ENCODE peak calls at places on chromosomes 12 and 14, in ten cellular contexts. One of them, this sample, is unnamed. For H3K27me3, the result is how much of the 10 kb centered on the place peaks cover.

GRCh38 chr12:51048601-51049369 is 658 bp downstream of the LETMD1 start:
- DNase-seq in mammary epithelial cell: peak
- DNase-seq in upper lobe of right lung: no peak
- DNase-seq in left ventricle myocardium inferior: no peak
- DNase-seq in body of pancreas: no peak
- DNase-seq in Peyer's patch: no peak
- DNase-seq in brain microvascular endothelial cell: no peak
- DNase-seq in IMR-90: no peak
- DNase-seq in endodermal cell: peak
- DNase-seq in CD4-positive, alpha-beta T cell: no peak
- DNase-seq in this sample: no peak

GRCh38 chr12:46218509-46219095 is 50.2 kb downstream of the SLC38A1 start:
- DNase-seq in upper lobe of right lung: no peak
- DNase-seq in body of pancreas: no peak
- DNase-seq in left ventricle myocardium inferior: no peak
- DNase-seq in mammary epithelial cell: peak
- DNase-seq in IMR-90: no peak
- DNase-seq in brain microvascular endothelial cell: no peak
- DNase-seq in endodermal cell: no peak
- DNase-seq in Peyer's patch: no peak
- DNase-seq in CD4-positive, alpha-beta T cell: no peak
- DNase-seq in this sample: no peak

GRCh38 chr12:7642876-7643309 is 22.8 kb downstream of the APOBEC1 start:
- DNase-seq in left ventricle myocardium inferior: no peak
- DNase-seq in Peyer's patch: peak
- DNase-seq in brain microvascular endothelial cell: no peak
- DNase-seq in IMR-90: no peak
- DNase-seq in upper lobe of right lung: no peak
- DNase-seq in body of pancreas: no peak
- DNase-seq in endodermal cell: no peak
- DNase-seq in mammary epithelial cell: no peak
- DNase-seq in CD4-positive, alpha-beta T cell: no peak
- DNase-seq in this sample: peak

GRCh38 chr14:105315941-105316562 is 1.5 kb downstream of the PACS2 start:
- DNase-seq in body of pancreas: no peak
- DNase-seq in CD4-positive, alpha-beta T cell: no peak
- DNase-seq in mammary epithelial cell: no peak
- DNase-seq in Peyer's patch: no peak
- DNase-seq in IMR-90: no peak
- DNase-seq in upper lobe of right lung: no peak
- DNase-seq in left ventricle myocardium inferior: no peak
- DNase-seq in brain microvascular endothelial cell: no peak
- DNase-seq in endodermal cell: peak
- DNase-seq in this sample: no peak

GRCh38 chr14:72000907-72001306 is 68.7 kb downstream of the RGS6 start:
- DNase-seq in body of pancreas: no peak
- DNase-seq in upper lobe of right lung: peak
- DNase-seq in CD4-positive, alpha-beta T cell: no peak
- DNase-seq in Peyer's patch: no peak
- DNase-seq in brain microvascular endothelial cell: no peak
- DNase-seq in endodermal cell: no peak
- DNase-seq in mammary epithelial cell: no peak
- DNase-seq in IMR-90: no peak
- DNase-seq in left ventricle myocardium inferior: peak
- DNase-seq in this sample: no peak

GRCh38 chr12:89179245-89179644 is 173.1 kb downstream of the DUSP6 start:
- DNase-seq in IMR-90: no peak
- DNase-seq in body of pancreas: no peak
- DNase-seq in CD4-positive, alpha-beta T cell: no peak
- DNase-seq in brain microvascular endothelial cell: no peak
- DNase-seq in left ventricle myocardium inferior: no peak
- DNase-seq in mammary epithelial cell: no peak
- DNase-seq in endodermal cell: no peak
- DNase-seq in upper lobe of right lung: no peak
- DNase-seq in Peyer's patch: no peak
- DNase-seq in this sample: no peak

GRCh38 chr12:66885115-66885875 is 206.4 kb upstream of the GRIP1 start:
- DNase-seq in endodermal cell: no peak
- DNase-seq in IMR-90: no peak
- DNase-seq in brain microvascular endothelial cell: no peak
- DNase-seq in Peyer's patch: no peak
- DNase-seq in CD4-positive, alpha-beta T cell: no peak
- DNase-seq in mammary epithelial cell: no peak
- DNase-seq in left ventricle myocardium inferior: no peak
- DNase-seq in upper lobe of right lung: no peak
- DNase-seq in body of pancreas: no peak
- DNase-seq in this sample: peak

GRCh38 chr14:97692084-97692483 is 894.9 kb downstream of the VRK1 start:
- DNase-seq in brain microvascular endothelial cell: no peak
- DNase-seq in mammary epithelial cell: no peak
- DNase-seq in Peyer's patch: no peak
- DNase-seq in body of pancreas: no peak
- DNase-seq in left ventricle myocardium inferior: no peak
- DNase-seq in IMR-90: no peak
- DNase-seq in endodermal cell: no peak
- DNase-seq in CD4-positive, alpha-beta T cell: no peak
- DNase-seq in upper lobe of right lung: no peak
- DNase-seq in this sample: no peak

GRCh38 chr14:92404938-92405337 is 82.0 kb downstream of the SLC24A4 start:
- DNase-seq in body of pancreas: no peak
- DNase-seq in endodermal cell: no peak
- DNase-seq in left ventricle myocardium inferior: no peak
- DNase-seq in mammary epithelial cell: no peak
- DNase-seq in upper lobe of right lung: no peak
- DNase-seq in CD4-positive, alpha-beta T cell: no peak
- DNase-seq in Peyer's patch: no peak
- DNase-seq in IMR-90: no peak
- DNase-seq in brain microvascular endothelial cell: no peak
- DNase-seq in this sample: no peak

GRCh38 chr14:92403981-92404380 is 81.0 kb downstream of the SLC24A4 start:
- DNase-seq in endodermal cell: no peak
- DNase-seq in IMR-90: no peak
- DNase-seq in upper lobe of right lung: no peak
- DNase-seq in mammary epithelial cell: no peak
- DNase-seq in CD4-positive, alpha-beta T cell: no peak
- DNase-seq in body of pancreas: no peak
- DNase-seq in brain microvascular endothelial cell: no peak
- DNase-seq in Peyer's patch: no peak
- DNase-seq in left ventricle myocardium inferior: no peak
- DNase-seq in this sample: peak

GRCh38 chr14:92400579-92401444 is 77.8 kb downstream of the SLC24A4 start:
- DNase-seq in brain microvascular endothelial cell: no peak
- DNase-seq in body of pancreas: no peak
- DNase-seq in upper lobe of right lung: no peak
- DNase-seq in CD4-positive, alpha-beta T cell: no peak
- DNase-seq in Peyer's patch: no peak
- DNase-seq in left ventricle myocardium inferior: no peak
- DNase-seq in endodermal cell: no peak
- DNase-seq in IMR-90: peak
- DNase-seq in mammary epithelial cell: no peak
- DNase-seq in this sample: no peak

GRCh38 chr14:92397839-92398564 is 75.0 kb downstream of the SLC24A4 start:
- DNase-seq in body of pancreas: no peak
- DNase-seq in upper lobe of right lung: no peak
- DNase-seq in Peyer's patch: no peak
- DNase-seq in left ventricle myocardium inferior: no peak
- DNase-seq in IMR-90: no peak
- DNase-seq in mammary epithelial cell: no peak
- DNase-seq in brain microvascular endothelial cell: no peak
- DNase-seq in endodermal cell: no peak
- DNase-seq in CD4-positive, alpha-beta T cell: no peak
- DNase-seq in this sample: no peak

GRCh38 chr14:92401561-92401960 is 78.6 kb downstream of the SLC24A4 start:
- DNase-seq in brain microvascular endothelial cell: no peak
- DNase-seq in Peyer's patch: no peak
- DNase-seq in body of pancreas: no peak
- DNase-seq in CD4-positive, alpha-beta T cell: no peak
- DNase-seq in left ventricle myocardium inferior: no peak
- DNase-seq in IMR-90: no peak
- DNase-seq in mammary epithelial cell: no peak
- DNase-seq in upper lobe of right lung: no peak
- DNase-seq in endodermal cell: no peak
- DNase-seq in this sample: no peak
- H3K27ac ChIP-seq in brain microvascular endothelial cell: no peak
- H3K27ac ChIP-seq in Peyer's patch: no peak
- H3K27ac ChIP-seq in body of pancreas: no peak
- H3K27ac ChIP-seq in CD4-positive, alpha-beta T cell: no peak
- H3K27ac ChIP-seq in left ventricle myocardium inferior: no peak
- H3K27ac ChIP-seq in IMR-90: no peak
- H3K27ac ChIP-seq in mammary epithelial cell: no peak
- H3K27ac ChIP-seq in upper lobe of right lung: peak
- H3K27ac ChIP-seq in endodermal cell: no peak
- H3K27ac ChIP-seq in this sample: no peak

GRCh38 chr12:113473400-113473799 is 1.7 kb upstream of the LHX5 start:
- DNase-seq in brain microvascular endothelial cell: no peak
- DNase-seq in CD4-positive, alpha-beta T cell: no peak
- DNase-seq in upper lobe of right lung: no peak
- DNase-seq in endodermal cell: no peak
- DNase-seq in Peyer's patch: no peak
- DNase-seq in mammary epithelial cell: no peak
- DNase-seq in left ventricle myocardium inferior: no peak
- DNase-seq in body of pancreas: no peak
- DNase-seq in IMR-90: no peak
- DNase-seq in this sample: no peak

GRCh38 chr12:113474635-113475436 is 3.2 kb upstream of the LHX5 start:
- DNase-seq in left ventricle myocardium inferior: no peak
- DNase-seq in body of pancreas: no peak
- DNase-seq in IMR-90: no peak
- DNase-seq in endodermal cell: peak
- DNase-seq in CD4-positive, alpha-beta T cell: no peak
- DNase-seq in upper lobe of right lung: no peak
- DNase-seq in mammary epithelial cell: no peak
- DNase-seq in Peyer's patch: no peak
- DNase-seq in brain microvascular endothelial cell: no peak
- DNase-seq in this sample: no peak

GRCh38 chr12:113475451-113476085 is 3.9 kb upstream of the LHX5 start:
- DNase-seq in brain microvascular endothelial cell: no peak
- DNase-seq in upper lobe of right lung: no peak
- DNase-seq in Peyer's patch: no peak
- DNase-seq in endodermal cell: peak
- DNase-seq in CD4-positive, alpha-beta T cell: no peak
- DNase-seq in left ventricle myocardium inferior: no peak
- DNase-seq in IMR-90: no peak
- DNase-seq in mammary epithelial cell: no peak
- DNase-seq in body of pancreas: no peak
- DNase-seq in this sample: no peak

GRCh38 chr12:113472191-113473190 is 820 bp upstream of the LHX5 start:
- DNase-seq in body of pancreas: no peak
- DNase-seq in left ventricle myocardium inferior: no peak
- DNase-seq in upper lobe of right lung: no peak
- DNase-seq in endodermal cell: peak
- DNase-seq in mammary epithelial cell: no peak
- DNase-seq in brain microvascular endothelial cell: no peak
- DNase-seq in IMR-90: no peak
- DNase-seq in Peyer's patch: no peak
- DNase-seq in CD4-positive, alpha-beta T cell: no peak
- DNase-seq in this sample: no peak

DNA sequence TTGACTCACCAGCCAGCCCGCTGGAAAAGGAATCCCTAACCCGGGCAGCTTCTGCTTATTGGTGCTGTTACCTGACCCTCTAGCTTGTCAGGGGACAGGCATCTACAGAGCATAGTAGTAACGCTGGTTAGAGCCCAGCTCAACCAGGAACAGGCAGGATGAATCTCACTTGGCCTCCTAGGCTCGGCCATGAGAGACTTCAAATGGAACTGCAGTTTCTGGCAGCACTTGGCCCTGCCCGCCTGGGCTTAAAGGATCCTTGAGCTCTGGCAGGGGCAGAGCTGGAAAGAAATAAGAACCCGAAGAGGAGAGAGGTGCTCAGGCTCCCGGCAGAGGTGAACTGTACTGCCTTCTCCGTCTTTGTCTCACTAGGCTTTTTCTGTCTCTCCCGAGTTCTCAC is 2.3 kb upstream of the LHX5 start:
- DNase-seq in CD4-positive, alpha-beta T cell: no peak
- DNase-seq in Peyer's patch: no peak
- DNase-seq in mammary epithelial cell: no peak
- DNase-seq in left ventricle myocardium inferior: no peak
- DNase-seq in endodermal cell: peak
- DNase-seq in upper lobe of right lung: no peak
- DNase-seq in body of pancreas: no peak
- DNase-seq in brain microvascular endothelial cell: no peak
- DNase-seq in IMR-90: no peak
- DNase-seq in this sample: no peak
- H3K27me3 ChIP-seq in CD4-positive, alpha-beta T cell: half or more
- H3K27me3 ChIP-seq in Peyer's patch: half or more
- H3K27me3 ChIP-seq in mammary epithelial cell: half or more
- H3K27me3 ChIP-seq in left ventricle myocardium inferior: half or more
- H3K27me3 ChIP-seq in endodermal cell: half or more
- H3K27me3 ChIP-seq in upper lobe of right lung: half or more
- H3K27me3 ChIP-seq in body of pancreas: under half
- H3K27me3 ChIP-seq in brain microvascular endothelial cell: half or more
- H3K27me3 ChIP-seq in IMR-90: half or more
- H3K27me3 ChIP-seq in this sample: under half

GRCh38 chr14:39726563-39726962 is 294.3 kb upstream of the FBXO33 start:
- DNase-seq in Peyer's patch: no peak
- DNase-seq in mammary epithelial cell: no peak
- DNase-seq in body of pancreas: no peak
- DNase-seq in upper lobe of right lung: no peak
- DNase-seq in CD4-positive, alpha-beta T cell: no peak
- DNase-seq in endodermal cell: no peak
- DNase-seq in brain microvascular endothelial cell: no peak
- DNase-seq in IMR-90: no peak
- DNase-seq in left ventricle myocardium inferior: no peak
- DNase-seq in this sample: no peak

GRCh38 chr14:39734306-39734705 is 302.1 kb upstream of the FBXO33 start:
- DNase-seq in brain microvascular endothelial cell: no peak
- DNase-seq in Peyer's patch: no peak
- DNase-seq in upper lobe of right lung: no peak
- DNase-seq in left ventricle myocardium inferior: no peak
- DNase-seq in body of pancreas: no peak
- DNase-seq in CD4-positive, alpha-beta T cell: no peak
- DNase-seq in mammary epithelial cell: no peak
- DNase-seq in IMR-90: no peak
- DNase-seq in endodermal cell: peak
- DNase-seq in this sample: no peak

GRCh38 chr14:39733741-39734140 is 301.5 kb upstream of the FBXO33 start:
- DNase-seq in mammary epithelial cell: no peak
- DNase-seq in body of pancreas: no peak
- DNase-seq in CD4-positive, alpha-beta T cell: no peak
- DNase-seq in upper lobe of right lung: no peak
- DNase-seq in brain microvascular endothelial cell: no peak
- DNase-seq in endodermal cell: no peak
- DNase-seq in left ventricle myocardium inferior: no peak
- DNase-seq in Peyer's patch: no peak
- DNase-seq in IMR-90: no peak
- DNase-seq in this sample: no peak

GRCh38 chr14:39731912-39732311 is 299.7 kb upstream of the FBXO33 start:
- DNase-seq in left ventricle myocardium inferior: no peak
- DNase-seq in mammary epithelial cell: no peak
- DNase-seq in CD4-positive, alpha-beta T cell: no peak
- DNase-seq in brain microvascular endothelial cell: no peak
- DNase-seq in body of pancreas: no peak
- DNase-seq in IMR-90: no peak
- DNase-seq in Peyer's patch: no peak
- DNase-seq in endodermal cell: peak
- DNase-seq in upper lobe of right lung: no peak
- DNase-seq in this sample: peak
- H3K27ac ChIP-seq in left ventricle myocardium inferior: no peak
- H3K27ac ChIP-seq in mammary epithelial cell: no peak
- H3K27ac ChIP-seq in CD4-positive, alpha-beta T cell: no peak
- H3K27ac ChIP-seq in brain microvascular endothelial cell: no peak
- H3K27ac ChIP-seq in body of pancreas: no peak
- H3K27ac ChIP-seq in IMR-90: no peak
- H3K27ac ChIP-seq in Peyer's patch: no peak
- H3K27ac ChIP-seq in endodermal cell: no peak
- H3K27ac ChIP-seq in upper lobe of right lung: no peak
- H3K27ac ChIP-seq in this sample: no peak

GRCh38 chr12:53174881-53175491 is 5.5 kb upstream of the ZNF740 start:
- DNase-seq in CD4-positive, alpha-beta T cell: no peak
- DNase-seq in body of pancreas: peak
- DNase-seq in mammary epithelial cell: no peak
- DNase-seq in endodermal cell: peak
- DNase-seq in Peyer's patch: no peak
- DNase-seq in brain microvascular endothelial cell: no peak
- DNase-seq in left ventricle myocardium inferior: no peak
- DNase-seq in upper lobe of right lung: no peak
- DNase-seq in IMR-90: peak
- DNase-seq in this sample: no peak
- H3K27me3 ChIP-seq in CD4-positive, alpha-beta T cell: under half
- H3K27me3 ChIP-seq in body of pancreas: under half
- H3K27me3 ChIP-seq in mammary epithelial cell: under half
- H3K27me3 ChIP-seq in endodermal cell: under half
- H3K27me3 ChIP-seq in Peyer's patch: under half
- H3K27me3 ChIP-seq in brain microvascular endothelial cell: under half
- H3K27me3 ChIP-seq in left ventricle myocardium inferior: under half
- H3K27me3 ChIP-seq in upper lobe of right lung: under half
- H3K27me3 ChIP-seq in IMR-90: under half
- H3K27me3 ChIP-seq in this sample: under half

This sample was measured in WERI-Rb-1.